ENCODE peak calls at places on chromosomes 1 and 21, in six cellular contexts. One of them, this sample, is unnamed.

GRCh38 chr21:31576428-31576827 is 83.1 kb upstream of the SOD1 start:
- DNase-seq in IMR-90: no peak
- DNase-seq in type B pancreatic cell: no peak
- DNase-seq in endothelial cell: no peak
- DNase-seq in neural crest cell: no peak
- DNase-seq in OCI-LY7: no peak
- DNase-seq in this sample: no peak

GRCh38 chr21:17387030-17387617 is 125.7 kb upstream of the CXADR start:
- DNase-seq in IMR-90: peak
- DNase-seq in type B pancreatic cell: no peak
- DNase-seq in endothelial cell: peak
- DNase-seq in neural crest cell: peak
- DNase-seq in OCI-LY7: peak
- DNase-seq in this sample: peak

GRCh38 chr1:111199881-111200801 is at the start of gene DENND2D:
- DNase-seq in IMR-90: no peak
- DNase-seq in type B pancreatic cell: no peak
- DNase-seq in endothelial cell: no peak
- DNase-seq in neural crest cell: no peak
- DNase-seq in OCI-LY7: no peak
- DNase-seq in this sample: no peak

GRCh38 chr1:63792152-63792551 is 18.3 kb downstream of the ROR1 start:
- DNase-seq in IMR-90: no peak
- DNase-seq in type B pancreatic cell: no peak
- DNase-seq in endothelial cell: no peak
- DNase-seq in neural crest cell: no peak
- DNase-seq in OCI-LY7: peak
- DNase-seq in this sample: no peak

GRCh38 chr1:183876284-183876683 is 71.4 kb downstream of the RGL1 start:
- DNase-seq in IMR-90: no peak
- DNase-seq in type B pancreatic cell: no peak
- DNase-seq in endothelial cell: no peak
- DNase-seq in neural crest cell: no peak
- DNase-seq in OCI-LY7: no peak
- DNase-seq in this sample: no peak

GRCh38 chr1:205669341-205670142 is 10.8 kb downstream of the SLC45A3 start:
- DNase-seq in IMR-90: no peak
- DNase-seq in type B pancreatic cell: no peak
- DNase-seq in endothelial cell: no peak
- DNase-seq in neural crest cell: peak
- DNase-seq in OCI-LY7: no peak
- DNase-seq in this sample: peak

GRCh38 chr1:236952279-236953003 is 51.8 kb downstream of the MT1HL1 start:
- DNase-seq in IMR-90: no peak
- DNase-seq in type B pancreatic cell: no peak
- DNase-seq in endothelial cell: no peak
- DNase-seq in neural crest cell: no peak
- DNase-seq in OCI-LY7: no peak
- DNase-seq in this sample: no peak

GRCh38 chr1:43199093-43199726 is 27.1 kb downstream of the CFAP57 start:
- DNase-seq in IMR-90: no peak
- DNase-seq in type B pancreatic cell: no peak
- DNase-seq in endothelial cell: no peak
- DNase-seq in neural crest cell: no peak
- DNase-seq in OCI-LY7: no peak
- DNase-seq in this sample: peak

GRCh38 chr1:44417351-44418021 is 12.4 kb downstream of the RNF220 start:
- DNase-seq in IMR-90: no peak
- DNase-seq in type B pancreatic cell: peak
- DNase-seq in endothelial cell: peak
- DNase-seq in neural crest cell: peak
- DNase-seq in OCI-LY7: no peak
- DNase-seq in this sample: peak

GRCh38 chr1:226980565-226981385 is 40.7 kb downstream of the COQ8A start:
- DNase-seq in IMR-90: no peak
- DNase-seq in type B pancreatic cell: peak
- DNase-seq in endothelial cell: no peak
- DNase-seq in neural crest cell: no peak
- DNase-seq in OCI-LY7: no peak
- DNase-seq in this sample: no peak

GRCh38 chr1:107662976-107663375 is 302.0 kb downstream of the VAV3 start:
- DNase-seq in IMR-90: no peak
- DNase-seq in type B pancreatic cell: no peak
- DNase-seq in endothelial cell: no peak
- DNase-seq in neural crest cell: no peak
- DNase-seq in OCI-LY7: no peak
- DNase-seq in this sample: no peak

GRCh38 chr1:24149854-24150227 is 6.9 kb upstream of the IL22RA1 start:
- DNase-seq in IMR-90: peak
- DNase-seq in type B pancreatic cell: no peak
- DNase-seq in endothelial cell: no peak
- DNase-seq in neural crest cell: no peak
- DNase-seq in OCI-LY7: no peak
- DNase-seq in this sample: no peak

GRCh38 chr1:67724928-67725560 is 40.0 kb downstream of the GADD45A start:
- DNase-seq in IMR-90: peak
- DNase-seq in type B pancreatic cell: no peak
- DNase-seq in endothelial cell: no peak
- DNase-seq in neural crest cell: no peak
- DNase-seq in OCI-LY7: no peak
- DNase-seq in this sample: no peak

GRCh38 chr1:189513091-189513490 is 964.6 kb downstream of the BRINP3 start:
- DNase-seq in IMR-90: no peak
- DNase-seq in type B pancreatic cell: no peak
- DNase-seq in endothelial cell: no peak
- DNase-seq in neural crest cell: no peak
- DNase-seq in OCI-LY7: no peak
- DNase-seq in this sample: no peak

GRCh38 chr1:156435551-156436318 is 64.8 kb downstream of the MEF2D start:
- DNase-seq in IMR-90: no peak
- DNase-seq in type B pancreatic cell: no peak
- DNase-seq in endothelial cell: no peak
- DNase-seq in neural crest cell: no peak
- DNase-seq in OCI-LY7: no peak
- DNase-seq in this sample: peak

GRCh38 chr1:28914228-28915035 is at the start of gene EPB41:
- DNase-seq in IMR-90: peak
- DNase-seq in type B pancreatic cell: peak
- DNase-seq in endothelial cell: peak
- DNase-seq in neural crest cell: peak
- DNase-seq in OCI-LY7: peak
- DNase-seq in this sample: peak

GRCh38 chr1:52122424-52122823 is 19.5 kb upstream of the ZFYVE9 start:
- DNase-seq in IMR-90: no peak
- DNase-seq in type B pancreatic cell: no peak
- DNase-seq in endothelial cell: no peak
- DNase-seq in neural crest cell: no peak
- DNase-seq in OCI-LY7: no peak
- DNase-seq in this sample: no peak

GRCh38 chr1:15090373-15090772 is 63.2 kb upstream of the TMEM51 start:
- DNase-seq in IMR-90: no peak
- DNase-seq in type B pancreatic cell: peak
- DNase-seq in endothelial cell: peak
- DNase-seq in neural crest cell: peak
- DNase-seq in OCI-LY7: peak
- DNase-seq in this sample: no peak

GRCh38 chr1:241325441-241325840 is 31.6 kb downstream of the RGS7 start:
- DNase-seq in IMR-90: no peak
- DNase-seq in type B pancreatic cell: no peak
- DNase-seq in endothelial cell: no peak
- DNase-seq in neural crest cell: no peak
- DNase-seq in OCI-LY7: no peak
- DNase-seq in this sample: no peak

GRCh38 chr21:38993561-38993960 is 187.8 kb downstream of the ETS2 start:
- DNase-seq in IMR-90: peak
- DNase-seq in type B pancreatic cell: no peak
- DNase-seq in endothelial cell: no peak
- DNase-seq in neural crest cell: no peak
- DNase-seq in OCI-LY7: no peak
- DNase-seq in this sample: no peak

GRCh38 chr1:20785907-20786309 is 1.2 kb downstream of the HP1BP3 start:
- DNase-seq in IMR-90: no peak
- DNase-seq in type B pancreatic cell: no peak
- DNase-seq in endothelial cell: no peak
- DNase-seq in neural crest cell: peak
- DNase-seq in OCI-LY7: peak
- DNase-seq in this sample: no peak

GRCh38 chr1:84862810-84863251 is 30.2 kb downstream of the LPAR3 start:
- DNase-seq in IMR-90: no peak
- DNase-seq in type B pancreatic cell: no peak
- DNase-seq in endothelial cell: no peak
- DNase-seq in neural crest cell: no peak
- DNase-seq in OCI-LY7: no peak
- DNase-seq in this sample: peak

DNA sequence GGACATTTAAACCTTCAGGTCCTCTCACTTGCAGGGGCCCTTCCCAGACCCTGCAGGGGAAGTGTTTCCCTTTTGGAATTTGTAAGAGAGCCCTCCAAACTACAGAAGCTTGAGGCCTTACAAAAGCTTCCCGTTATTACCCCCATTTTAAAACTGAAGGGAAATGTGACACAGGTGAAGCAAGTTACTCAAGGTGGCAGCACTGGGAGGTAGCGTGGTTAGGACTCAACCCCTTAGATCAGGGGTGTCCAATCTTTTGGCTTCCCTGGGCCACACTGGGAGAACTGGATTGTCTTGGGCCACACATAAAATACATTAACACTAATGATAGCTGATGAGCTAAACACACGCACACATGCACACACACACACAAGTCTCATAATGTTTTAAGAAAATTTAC is 15.8 kb upstream of the ZC3H12A start:
- DNase-seq in IMR-90: no peak
- DNase-seq in type B pancreatic cell: no peak
- DNase-seq in endothelial cell: no peak
- DNase-seq in neural crest cell: no peak
- DNase-seq in OCI-LY7: peak
- DNase-seq in this sample: no peak
- TF ChIP-seq CTCF in IMR-90: no peak
- TF ChIP-seq CTCF in type B pancreatic cell: no peak
- TF ChIP-seq CTCF in endothelial cell: no peak
- TF ChIP-seq CTCF in neural crest cell: no peak
- TF ChIP-seq CTCF in OCI-LY7: peak
- TF ChIP-seq CTCF in this sample: peak

GRCh38 chr1:26851106-26851684 is 11.8 kb upstream of the SFN start:
- DNase-seq in IMR-90: no peak
- DNase-seq in type B pancreatic cell: no peak
- DNase-seq in endothelial cell: no peak
- DNase-seq in neural crest cell: no peak
- DNase-seq in OCI-LY7: no peak
- DNase-seq in this sample: no peak
- TF ChIP-seq CTCF in IMR-90: no peak
- TF ChIP-seq CTCF in type B pancreatic cell: no peak
- TF ChIP-seq CTCF in endothelial cell: no peak
- TF ChIP-seq CTCF in neural crest cell: no peak
- TF ChIP-seq CTCF in OCI-LY7: peak
- TF ChIP-seq CTCF in this sample: no peak

GRCh38 chr1:234617135-234617985 is 7.4 kb upstream of the IRF2BP2 start:
- DNase-seq in IMR-90: no peak
- DNase-seq in type B pancreatic cell: no peak
- DNase-seq in endothelial cell: no peak
- DNase-seq in neural crest cell: no peak
- DNase-seq in OCI-LY7: no peak
- DNase-seq in this sample: no peak
- TF ChIP-seq CTCF in IMR-90: peak
- TF ChIP-seq CTCF in type B pancreatic cell: peak
- TF ChIP-seq CTCF in endothelial cell: peak
- TF ChIP-seq CTCF in neural crest cell: peak
- TF ChIP-seq CTCF in OCI-LY7: peak
- TF ChIP-seq CTCF in this sample: no peak

GRCh38 chr1:25247829-25248754 is 838 bp upstream of the RSRP1 start:
- DNase-seq in IMR-90: no peak
- DNase-seq in type B pancreatic cell: peak
- DNase-seq in endothelial cell: no peak
- DNase-seq in neural crest cell: no peak
- DNase-seq in OCI-LY7: no peak
- DNase-seq in this sample: no peak
- TF ChIP-seq CTCF in IMR-90: peak
- TF ChIP-seq CTCF in type B pancreatic cell: peak
- TF ChIP-seq CTCF in endothelial cell: no peak
- TF ChIP-seq CTCF in neural crest cell: peak
- TF ChIP-seq CTCF in OCI-LY7: peak
- TF ChIP-seq CTCF in this sample: no peak

GRCh38 chr1:214492405-214493075 is 58.9 kb downstream of the PTPN14 start:
- DNase-seq in IMR-90: peak
- DNase-seq in type B pancreatic cell: no peak
- DNase-seq in endothelial cell: no peak
- DNase-seq in neural crest cell: no peak
- DNase-seq in OCI-LY7: no peak
- DNase-seq in this sample: no peak
- TF ChIP-seq CTCF in IMR-90: no peak
- TF ChIP-seq CTCF in type B pancreatic cell: no peak
- TF ChIP-seq CTCF in endothelial cell: no peak
- TF ChIP-seq CTCF in neural crest cell: no peak
- TF ChIP-seq CTCF in OCI-LY7: no peak
- TF ChIP-seq CTCF in this sample: no peak

GRCh38 chr1:89660086-89660946 is 27.4 kb downstream of the LRRC8C start:
- DNase-seq in IMR-90: peak
- DNase-seq in type B pancreatic cell: no peak
- DNase-seq in endothelial cell: no peak
- DNase-seq in neural crest cell: no peak
- DNase-seq in OCI-LY7: no peak
- DNase-seq in this sample: no peak
- TF ChIP-seq CTCF in IMR-90: no peak
- TF ChIP-seq CTCF in type B pancreatic cell: no peak
- TF ChIP-seq CTCF in endothelial cell: no peak
- TF ChIP-seq CTCF in neural crest cell: no peak
- TF ChIP-seq CTCF in OCI-LY7: no peak
- TF ChIP-seq CTCF in this sample: no peak

GRCh38 chr1:2787163-2787911 is 14.2 kb downstream of the TTC34 start:
- DNase-seq in IMR-90: no peak
- DNase-seq in type B pancreatic cell: no peak
- DNase-seq in endothelial cell: no peak
- DNase-seq in neural crest cell: no peak
- DNase-seq in OCI-LY7: no peak
- DNase-seq in this sample: no peak
- TF ChIP-seq CTCF in IMR-90: no peak
- TF ChIP-seq CTCF in type B pancreatic cell: no peak
- TF ChIP-seq CTCF in endothelial cell: no peak
- TF ChIP-seq CTCF in neural crest cell: no peak
- TF ChIP-seq CTCF in OCI-LY7: no peak
- TF ChIP-seq CTCF in this sample: no peak

GRCh38 chr1:80158771-80159170 is 1152.2 kb upstream of the ADGRL4 start:
- DNase-seq in IMR-90: no peak
- DNase-seq in type B pancreatic cell: no peak
- DNase-seq in endothelial cell: no peak
- DNase-seq in neural crest cell: no peak
- DNase-seq in OCI-LY7: no peak
- DNase-seq in this sample: no peak

GRCh38 chr1:80153762-80154555 is 1147.4 kb upstream of the ADGRL4 start:
- DNase-seq in IMR-90: peak
- DNase-seq in type B pancreatic cell: no peak
- DNase-seq in endothelial cell: no peak
- DNase-seq in neural crest cell: no peak
- DNase-seq in OCI-LY7: no peak
- DNase-seq in this sample: no peak

GRCh38 chr1:80158266-80158665 is 1151.7 kb upstream of the ADGRL4 start:
- DNase-seq in IMR-90: no peak
- DNase-seq in type B pancreatic cell: no peak
- DNase-seq in endothelial cell: no peak
- DNase-seq in neural crest cell: no peak
- DNase-seq in OCI-LY7: no peak
- DNase-seq in this sample: no peak

GRCh38 chr1:80155371-80155770 is 1148.8 kb upstream of the ADGRL4 start:
- DNase-seq in IMR-90: peak
- DNase-seq in type B pancreatic cell: no peak
- DNase-seq in endothelial cell: no peak
- DNase-seq in neural crest cell: no peak
- DNase-seq in OCI-LY7: peak
- DNase-seq in this sample: no peak
- TF ChIP-seq CTCF in IMR-90: peak
- TF ChIP-seq CTCF in type B pancreatic cell: peak
- TF ChIP-seq CTCF in endothelial cell: no peak
- TF ChIP-seq CTCF in neural crest cell: peak
- TF ChIP-seq CTCF in OCI-LY7: peak
- TF ChIP-seq CTCF in this sample: no peak